ENCODE peak calls at places on chromosome 12, in four cellular contexts. M is HAP-1, B is body of pancreas, D is ascending aorta. R is an unnamed sample.
A peak's percentile ranks its signal among the peaks of the same experiment; 100 is the strongest.

GRCh38 chr12:58916153-58916709 is 4.1 kb downstream of the LRIG3 start:
- DNase-seq in M (no peak), B (no peak), D (no peak), R (no peak)

GRCh38 chr12:122834229-122834920 is 882 bp upstream of the HIP1R start:
- DNase-seq in M (peak; percentile 80), B (peak; percentile 48), D (peak; percentile 83), R (peak; percentile 43)

GRCh38 chr12:108629824-108630476 is 3.7 kb downstream of the SELPLG start:
- DNase-seq in M (no peak), B (no peak), D (no peak), R (peak; percentile 90)

GRCh38 chr12:125949471-125949870 is 884.2 kb downstream of the AACS start:
- DNase-seq in M (no peak), B (no peak), D (no peak), R (no peak)

GRCh38 chr12:52975204-52975603 is 26.3 kb downstream of the KRT18 start:
- DNase-seq in M (no peak), B (no peak), D (no peak), R (no peak)

GRCh38 chr12:26274441-26275312 is 79.3 kb downstream of the SSPN start:
- DNase-seq in M (no peak), B (peak; percentile 75), D (peak; percentile 96), R (peak; percentile 74)

GRCh38 chr12:12266389-12266872 is 413 bp downstream of the LRP6 start:
- DNase-seq in M (no peak), B (no peak), D (peak; percentile 67), R (no peak)

GRCh38 chr12:107396991-107397390 is 288.6 kb upstream of the PWP1 start:
- DNase-seq in M (no peak), B (no peak), D (no peak), R (no peak)

GRCh38 chr12:22722779-22723178 is 97.8 kb downstream of the ETNK1 start:
- DNase-seq in M (no peak), B (no peak), D (no peak), R (no peak)

GRCh38 chr12:127063339-127064090 is 1203.5 kb upstream of the TMEM132C start:
- DNase-seq in M (no peak), B (no peak), D (no peak), R (peak; percentile 39)

GRCh38 chr12:5003025-5003666 is 40.5 kb upstream of the KCNA5 start:
- DNase-seq in M (peak; percentile 24), B (peak; percentile 69), D (peak; percentile 82), R (peak; percentile 39)

GRCh38 chr12:130339946-130340345 is 2.3 kb downstream of the PIWIL1 start:
- DNase-seq in M (no peak), B (no peak), D (no peak), R (no peak)

GRCh38 chr12:60235261-60235660 is 639.4 kb downstream of the SLC16A7 start:
- DNase-seq in M (no peak), B (no peak), D (no peak), R (no peak)

GRCh38 chr12:113322353-113322752 is 12.6 kb downstream of the SLC8B1 start:
- DNase-seq in M (no peak), B (no peak), D (no peak), R (no peak)

GRCh38 chr12:78683626-78684025 is 180.9 kb upstream of the SYT1 start:
- DNase-seq in M (no peak), B (no peak), D (no peak), R (no peak)

GRCh38 chr12:122956028-122956427 is 10.2 kb downstream of the ABCB9 start:
- DNase-seq in M (no peak), B (no peak), D (no peak), R (peak; percentile 9)

GRCh38 chr12:131687346-131688125 is 23.4 kb upstream of the SFSWAP start:
- DNase-seq in M (no peak), B (no peak), D (peak; percentile 43), R (no peak)

GRCh38 chr12:10211975-10212622 is 578 bp upstream of the GABARAPL1 start:
- DNase-seq in M (peak; percentile 87), B (peak; percentile 97), D (peak; percentile 99), R (peak; percentile 78)

GRCh38 chr12:111454311-111454710 is 48.6 kb downstream of the SH2B3 start:
- DNase-seq in M (no peak), B (no peak), D (no peak), R (no peak)

GRCh38 chr12:24661657-24662096 is 287.2 kb downstream of the BCAT1 start:
- DNase-seq in M (no peak), B (no peak), D (peak; percentile 67), R (no peak)

GRCh38 chr12:97194551-97194950 is 268.1 kb upstream of the RMST start:
- DNase-seq in M (no peak), B (no peak), D (no peak), R (no peak)

DNA sequence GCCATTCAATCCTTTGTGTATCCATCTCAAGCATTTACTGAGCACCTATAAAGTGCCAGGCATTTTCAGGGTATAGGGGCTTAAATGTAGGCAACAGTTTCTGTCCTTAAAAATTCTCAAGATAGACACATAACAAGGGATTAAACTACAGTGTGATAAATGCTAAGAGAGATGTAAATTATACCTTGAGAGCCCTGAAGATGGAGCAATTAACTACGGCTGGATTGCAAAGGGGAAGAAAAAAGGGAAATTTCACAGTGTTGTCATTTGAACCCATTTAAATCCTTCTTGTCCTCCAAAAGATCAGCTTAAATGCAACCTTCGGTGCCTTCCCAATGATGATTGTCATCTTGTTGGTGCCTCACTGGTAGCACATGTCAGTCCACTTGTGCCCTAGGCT is 11.5 kb upstream of the IL26 start:
- DNase-seq in M (no peak), B (no peak), D (no peak), R (no peak)
- H3K4me3 ChIP-seq in M (no peak overlapping the region), B (no peak overlapping the region), D (peak overlapping the region; percentile 29), R (peak overlapping the region; percentile 11)

DNA sequence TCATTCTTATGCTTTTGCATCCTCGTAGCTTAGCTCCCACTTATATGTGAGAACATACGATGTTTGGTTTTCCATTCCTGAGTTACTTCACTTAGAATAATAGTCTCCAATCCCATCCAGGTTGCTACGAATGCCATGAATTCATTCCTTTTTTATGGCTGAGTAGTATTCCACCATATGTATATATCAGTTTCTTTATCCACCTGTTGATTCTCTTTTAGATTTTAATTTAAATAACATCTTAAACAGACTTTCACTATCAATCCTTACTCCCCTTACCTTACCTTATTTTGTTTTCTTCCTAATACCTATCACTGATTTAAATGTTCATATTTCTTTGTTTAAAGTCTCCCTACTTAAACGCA is 488 bp upstream of the FBXW8 start:
- DNase-seq in M (no peak), B (no peak), D (no peak), R (no peak)
- H3K4me3 ChIP-seq in M (peak overlapping the region; percentile 57), B (no peak overlapping the region), D (peak overlapping the region; percentile 94), R (peak overlapping the region; percentile 90)

GRCh38 chr12:38138225-38139221 is 178.1 kb upstream of the ALG10B start:
- DNase-seq in M (peak; percentile 62), B (peak; percentile 88), D (peak; percentile 85), R (peak; percentile 63)
- H3K4me3 ChIP-seq in M (peak overlapping the region; percentile 39), B (peak overlapping the region; percentile 3), D (peak overlapping the region; percentile 37), R (no peak overlapping the region)

GRCh38 chr12:3885179-3886094 is 12.2 kb upstream of the PARP11 start:
- DNase-seq in M (peak; percentile 43), B (peak; percentile 18), D (peak; percentile 67), R (peak; percentile 7)
- H3K4me3 ChIP-seq in M (no peak overlapping the region), B (no peak overlapping the region), D (peak overlapping the region; percentile 45), R (no peak overlapping the region)

GRCh38 chr12:6821674-6822433 is at the start of gene GPR162:
- DNase-seq in M (peak; percentile 50), B (no peak), D (no peak), R (peak; percentile 79)
- H3K4me3 ChIP-seq in M (peak within 1 kb of the TSS; percentile 33), B (no peak within 1 kb of the TSS), D (peak within 1 kb of the TSS; percentile 40), R (peak within 1 kb of the TSS; percentile 28)

GRCh38 chr12:124910561-124911478 is 3.6 kb downstream of the UBC start:
- DNase-seq in M (no peak), B (no peak), D (no peak), R (no peak)
- H3K4me3 ChIP-seq in M (no peak overlapping the region), B (no peak overlapping the region), D (peak overlapping the region; percentile 43), R (no peak overlapping the region)

DNA sequence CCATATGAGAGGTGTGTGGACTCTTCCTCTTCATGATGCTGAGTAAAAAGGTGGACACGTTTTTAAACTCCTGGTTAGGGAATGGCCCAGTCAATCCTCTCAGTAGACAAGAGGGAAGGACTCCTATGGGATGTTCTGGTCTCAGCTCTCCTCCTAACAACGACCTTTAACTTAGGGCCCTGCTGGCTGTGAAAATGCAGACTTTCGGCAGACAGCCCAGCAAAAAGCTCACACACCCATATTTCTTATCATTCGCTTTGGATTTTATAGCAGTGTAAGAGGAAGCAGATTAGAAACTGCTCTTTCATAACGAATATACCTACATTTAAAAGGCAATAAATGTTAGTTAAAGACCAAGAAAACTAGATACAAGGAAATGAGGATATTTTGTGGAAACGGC is 18.0 kb upstream of the YARS2 start:
- DNase-seq in M (no peak), B (no peak), D (no peak), R (no peak)
- H3K4me3 ChIP-seq in M (no peak overlapping the region), B (no peak overlapping the region), D (no peak overlapping the region), R (no peak overlapping the region)

DNA sequence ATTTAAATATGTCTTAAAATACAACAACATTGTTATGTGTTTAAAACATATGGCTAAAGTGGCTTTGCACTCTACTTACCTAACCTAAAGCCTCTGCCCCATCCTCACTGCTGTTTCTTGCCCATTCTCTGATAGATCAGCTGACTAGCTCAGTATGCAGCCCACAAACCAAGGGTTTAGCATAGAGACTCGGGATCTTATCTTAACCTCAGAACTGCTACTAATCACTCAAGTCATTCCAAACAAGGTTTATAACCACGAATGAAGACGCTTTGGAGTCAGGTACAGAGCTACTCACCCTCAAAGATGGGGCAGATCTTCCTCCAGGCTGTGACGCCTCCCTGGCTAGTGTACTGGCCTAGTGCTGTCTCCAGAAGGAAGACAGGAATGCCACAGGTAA is 19.3 kb downstream of the SLC6A13 start:
- DNase-seq in M (no peak), B (no peak), D (no peak), R (no peak)
- H3K4me3 ChIP-seq in M (no peak overlapping the region), B (no peak overlapping the region), D (no peak overlapping the region), R (no peak overlapping the region)

GRCh38 chr12:92186038-92186470 is 40.4 kb upstream of the BTG1 start:
- DNase-seq in M (no peak), B (no peak), D (no peak), R (no peak)
- H3K4me3 ChIP-seq in M (no peak overlapping the region), B (no peak overlapping the region), D (no peak overlapping the region), R (no peak overlapping the region)

R was measured in K562.